ENCODE peak calls at places on chromosomes 1 and 21, in six cellular contexts. N is bronchial epithelial cell, D is fibroblast of pulmonary artery, A is endothelial cell, L is kidney, Z is breast epithelium. U is an unnamed sample.

GRCh38 chr1:37485902-37486679 is 11.7 kb downstream of the ZC3H12A start:
- DNase-seq in N (peak), D (peak), A (no peak), L (no peak), Z (no peak), U (no peak)

GRCh38 chr1:63674238-63674864 is 81.1 kb downstream of the PGM1 start:
- DNase-seq in N (peak), D (peak), A (peak), L (peak), Z (peak), U (peak)

GRCh38 chr1:222182641-222183040 is 365.3 kb downstream of the HHIPL2 start:
- DNase-seq in N (peak), D (no peak), A (no peak), L (no peak), Z (no peak), U (no peak)

GRCh38 chr1:151619489-151620093 is 7.7 kb downstream of the SNX27 start:
- DNase-seq in N (peak), D (peak), A (no peak), L (no peak), Z (no peak), U (no peak)

GRCh38 chr1:54697896-54698295 is 17.8 kb upstream of the TTC4 start:
- DNase-seq in N (no peak), D (no peak), A (no peak), L (no peak), Z (no peak), U (no peak)

GRCh38 chr1:20486457-20487235 is 636 bp upstream of the CAMK2N1 start:
- DNase-seq in N (no peak), D (peak), A (peak), L (peak), Z (peak), U (no peak)

GRCh38 chr1:7113136-7113535 is 327.9 kb downstream of the CAMTA1 start:
- DNase-seq in N (no peak), D (no peak), A (no peak), L (no peak), Z (no peak), U (no peak)

GRCh38 chr1:115237507-115237906 is 100.5 kb downstream of the NGF start:
- DNase-seq in N (peak), D (no peak), A (no peak), L (no peak), Z (no peak), U (no peak)

GRCh38 chr1:218451415-218451814 is 106.3 kb downstream of the TGFB2 start:
- DNase-seq in N (no peak), D (no peak), A (no peak), L (no peak), Z (no peak), U (no peak)

GRCh38 chr1:212606734-212607205 is 1.8 kb upstream of the ATF3 start:
- DNase-seq in N (peak), D (no peak), A (peak), L (peak), Z (peak), U (no peak)

GRCh38 chr1:153771841-153772593 is 3.2 kb upstream of the SLC27A3 start:
- DNase-seq in N (no peak), D (no peak), A (peak), L (peak), Z (no peak), U (no peak)

GRCh38 chr1:223739366-223740057 is 27.2 kb downstream of the CAPN2 start:
- DNase-seq in N (peak), D (no peak), A (no peak), L (no peak), Z (peak), U (no peak)

GRCh38 chr1:22749919-22750670 is 39.5 kb downstream of the EPHB2 start:
- DNase-seq in N (peak), D (peak), A (no peak), L (no peak), Z (no peak), U (peak)

DNA sequence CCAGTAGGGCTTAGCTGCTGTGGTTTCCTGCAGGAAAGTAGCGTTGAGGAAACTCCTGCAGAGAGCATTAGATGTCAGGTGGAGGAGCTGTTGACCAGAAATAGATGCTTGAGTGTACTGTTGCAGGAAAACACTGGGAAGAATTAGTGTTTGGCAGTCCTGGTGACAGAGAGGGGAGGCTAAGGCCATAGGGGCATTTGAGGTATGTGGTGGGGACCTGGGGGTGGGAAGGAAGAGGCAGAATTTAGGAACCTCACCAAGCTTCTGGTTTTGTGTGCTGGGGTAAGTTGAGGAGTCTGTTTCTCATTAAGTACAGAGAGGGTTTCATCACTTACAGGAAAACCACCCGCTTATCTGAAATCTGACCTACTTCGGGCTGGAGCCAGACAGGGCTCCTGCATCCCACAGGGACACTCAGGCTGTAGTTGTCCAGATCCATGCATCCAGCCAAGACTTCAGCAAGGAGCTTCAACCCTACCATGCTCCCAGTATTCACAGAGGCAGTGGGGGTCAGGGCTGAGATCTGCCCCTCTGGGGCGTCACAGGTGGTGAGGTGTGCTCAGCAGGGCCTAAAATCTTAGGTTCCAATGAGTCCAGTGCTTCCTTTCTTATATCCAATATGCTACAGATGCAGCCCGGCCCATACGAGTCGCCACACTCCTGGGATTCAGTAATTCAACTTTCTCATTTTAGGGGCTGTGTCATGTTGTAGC is 15.1 kb downstream of the SH2D2A start:
- DNase-seq in N (peak), D (peak), A (no peak), L (no peak), Z (peak), U (no peak)
- TF ChIP-seq CTCF in N (no peak), D (peak), A (no peak), L (no peak), Z (no peak), U (no peak)

GRCh38 chr1:92739669-92740524 is 45.0 kb downstream of the EVI5 start:
- DNase-seq in N (no peak), D (no peak), A (no peak), L (no peak), Z (no peak), U (no peak)

GRCh38 chr1:92736395-92736794 is 48.5 kb downstream of the EVI5 start:
- DNase-seq in N (peak), D (peak), A (no peak), L (no peak), Z (no peak), U (no peak)
- TF ChIP-seq CTCF in N (no peak), D (peak), A (no peak), L (no peak), Z (no peak), U (no peak)

DNA sequence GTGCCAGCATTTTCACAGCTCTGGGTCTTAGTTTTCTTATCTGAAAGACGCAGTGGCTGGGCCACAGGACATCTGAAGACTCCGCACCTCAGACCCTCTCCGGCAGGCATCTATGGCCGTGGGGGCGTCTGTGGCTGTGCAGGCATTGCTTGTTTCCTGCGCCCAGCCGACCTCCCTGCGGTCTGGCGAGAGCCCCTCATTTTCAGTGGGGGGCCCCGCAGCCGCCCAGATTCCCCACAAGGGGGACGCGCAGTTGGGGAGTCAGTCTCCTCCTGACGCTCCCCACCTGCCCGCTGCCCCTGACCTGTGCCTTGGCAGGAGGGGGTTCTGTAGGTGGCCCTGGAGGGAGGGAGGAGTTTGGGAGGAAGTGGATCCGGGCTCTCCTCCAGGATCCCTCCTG is 3.5 kb upstream of the TFF1 start:
- DNase-seq in N (no peak), D (no peak), A (no peak), L (no peak), Z (no peak), U (no peak)
- TF ChIP-seq CTCF in N (no peak), D (no peak), A (no peak), L (no peak), Z (no peak), U (no peak)

DNA sequence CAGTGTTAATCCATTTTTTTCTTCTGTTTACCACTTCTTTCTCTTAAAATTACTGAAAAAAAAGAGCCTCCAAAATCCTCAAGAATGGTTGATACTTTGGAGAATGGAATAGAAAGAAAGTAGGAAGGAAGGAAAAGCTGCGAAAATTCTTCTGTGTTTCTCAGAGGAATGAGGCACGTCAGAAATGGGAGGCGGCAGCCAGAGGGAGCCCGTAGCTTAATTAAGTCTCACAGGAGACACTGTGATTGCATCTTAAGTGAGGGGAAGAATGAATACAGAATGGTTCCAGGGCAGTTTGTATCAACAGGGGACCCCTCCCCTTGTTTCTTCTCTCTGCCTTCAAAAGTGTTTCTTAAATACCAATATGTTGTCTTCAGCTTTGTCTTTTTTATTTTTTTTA is 1099.5 kb downstream of the PLA2G4A start:
- DNase-seq in N (peak), D (peak), A (peak), L (no peak), Z (no peak), U (no peak)
- TF ChIP-seq CTCF in N (peak), D (peak), A (peak), L (peak), Z (no peak), U (no peak)

GRCh38 chr1:216459651-216460200 is 36.5 kb upstream of the USH2A start:
- DNase-seq in N (no peak), D (no peak), A (no peak), L (no peak), Z (no peak), U (no peak)
- TF ChIP-seq CTCF in N (no peak), D (no peak), A (no peak), L (no peak), Z (no peak), U (no peak)

GRCh38 chr1:202836616-202837403 is 26.1 kb downstream of the PCAT6 start:
- DNase-seq in N (peak), D (no peak), A (no peak), L (no peak), Z (no peak), U (no peak)
- TF ChIP-seq CTCF in N (no peak), D (no peak), A (no peak), L (no peak), Z (no peak), U (no peak)

DNA sequence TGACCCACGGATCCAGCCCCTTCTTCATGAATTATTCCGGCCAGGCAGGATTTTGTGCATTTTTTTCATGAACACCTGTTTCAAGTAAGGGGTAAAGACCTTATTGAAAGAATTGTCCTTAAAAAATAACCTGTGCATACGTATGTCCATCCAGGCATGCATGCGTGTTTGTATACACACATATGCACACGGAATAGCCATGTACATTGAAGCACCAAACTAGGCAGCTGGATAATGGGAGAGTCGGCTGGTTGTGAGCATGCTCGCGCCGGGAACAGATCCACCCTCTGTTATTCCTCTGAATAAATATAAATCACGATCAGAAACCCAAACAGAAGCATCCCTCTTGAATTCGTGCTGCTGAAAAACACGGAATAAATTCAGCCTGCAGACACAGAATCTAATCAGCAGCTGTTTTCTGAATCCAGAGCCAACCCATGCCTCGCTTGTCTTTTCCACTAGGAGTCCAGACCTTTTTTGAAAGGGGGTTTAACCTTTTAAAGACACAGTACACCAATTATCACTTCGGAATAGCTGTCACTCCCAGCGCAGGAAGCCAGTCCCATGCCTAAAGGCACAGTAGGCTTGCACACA is at the start of gene HIVEP3:
- DNase-seq in N (no peak), D (peak), A (no peak), L (no peak), Z (no peak), U (no peak)
- TF ChIP-seq CTCF in N (peak), D (peak), A (no peak), L (no peak), Z (peak), U (peak)

DNA sequence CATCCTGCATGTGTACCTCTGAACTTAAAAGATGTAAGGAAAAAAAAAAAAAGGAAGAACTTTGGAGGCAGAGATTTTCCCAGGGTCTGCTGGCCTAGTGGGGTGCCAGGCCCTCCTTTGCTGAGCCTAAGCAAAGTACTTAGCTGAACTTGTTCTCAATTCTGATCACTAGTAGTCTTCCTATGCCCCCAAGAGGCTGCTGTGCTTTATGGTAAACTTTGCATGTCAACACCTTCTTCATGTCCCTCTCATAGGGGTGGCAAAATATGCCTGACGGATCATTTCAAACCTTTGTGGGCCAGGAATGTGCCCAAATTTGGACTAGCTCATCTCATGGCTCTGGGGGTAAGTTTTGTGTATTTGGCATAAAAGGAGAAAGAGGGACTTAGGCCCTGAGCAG is 1.4 kb upstream of the USP21 start:
- DNase-seq in N (no peak), D (no peak), A (no peak), L (no peak), Z (no peak), U (no peak)
- TF ChIP-seq CTCF in N (no peak), D (no peak), A (no peak), L (no peak), Z (no peak), U (no peak)

DNA sequence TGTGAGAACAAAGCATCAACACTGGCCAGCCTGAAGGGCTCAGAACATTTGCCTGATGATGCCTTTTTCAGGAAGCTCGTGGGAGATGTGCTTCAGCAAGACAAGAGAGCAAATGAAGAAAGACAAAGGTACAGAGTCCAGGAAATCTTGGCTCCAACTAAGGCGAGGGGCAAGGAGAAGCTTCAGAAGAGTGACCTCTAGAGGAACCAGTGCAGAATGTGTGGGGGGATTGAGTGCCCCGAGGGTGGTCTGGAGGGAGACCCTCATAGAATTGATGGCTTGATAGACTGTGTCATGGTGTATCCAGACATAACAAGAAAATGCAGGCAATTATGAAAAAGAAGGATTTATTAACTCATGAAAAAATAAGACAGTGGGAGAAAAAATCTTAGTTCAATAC is 15.3 kb upstream of the NLRP3 start:
- DNase-seq in N (no peak), D (no peak), A (no peak), L (no peak), Z (no peak), U (no peak)
- TF ChIP-seq CTCF in N (no peak), D (no peak), A (no peak), L (no peak), Z (no peak), U (no peak)

GRCh38 chr21:21183092-21183491 is 184.9 kb downstream of the NCAM2 start:
- DNase-seq in N (no peak), D (no peak), A (no peak), L (no peak), Z (no peak), U (no peak)
- TF ChIP-seq CTCF in N (no peak), D (no peak), A (no peak), L (no peak), Z (no peak), U (no peak)